ENCODE peak calls at places on chromosomes 6 and 20, in nine cellular contexts. E, V, Y, B, X, A, K, W and O are unnamed samples.

GRCh38 chr6:46704562-46704961 is 16.9 kb downstream of the TDRD6 start:
- DNase-seq in E (no peak), V (no peak), Y (no peak), B (no peak), X (no peak), A (peak), K (no peak), W (no peak), O (no peak)

GRCh38 chr6:70257874-70258273 is 45.0 kb downstream of the COL9A1 start:
- DNase-seq in E (no peak), V (no peak), Y (no peak), B (no peak), X (no peak), A (no peak), K (no peak), W (no peak), O (no peak)

GRCh38 chr6:162088091-162088490 is 639.5 kb downstream of the PRKN start:
- DNase-seq in E (no peak), V (no peak), Y (no peak), B (no peak), X (no peak), A (no peak), K (no peak), W (no peak), O (no peak)

GRCh38 chr20:4453369-4453768 is 268.3 kb upstream of the PRND start:
- DNase-seq in E (no peak), V (no peak), Y (no peak), B (no peak), X (no peak), A (no peak), K (no peak), W (no peak), O (no peak)

GRCh38 chr20:52305029-52305645 is 113.6 kb upstream of the ZFP64 start:
- DNase-seq in E (no peak), V (no peak), Y (no peak), B (no peak), X (no peak), A (peak), K (no peak), W (no peak), O (no peak)

GRCh38 chr6:125957845-125958244 is 1.3 kb downstream of the HINT3 start:
- DNase-seq in E (no peak), V (no peak), Y (no peak), B (no peak), X (no peak), A (peak), K (no peak), W (no peak), O (no peak)

GRCh38 chr6:81876977-81877376 is 124.5 kb upstream of the TENT5A start:
- DNase-seq in E (no peak), V (no peak), Y (no peak), B (no peak), X (no peak), A (no peak), K (no peak), W (no peak), O (no peak)

GRCh38 chr6:44458551-44458950 is 71.0 kb downstream of the CDC5L start:
- DNase-seq in E (no peak), V (no peak), Y (no peak), B (no peak), X (peak), A (no peak), K (no peak), W (no peak), O (no peak)

GRCh38 chr6:101730954-101731353 is 337.4 kb downstream of the GRIK2 start:
- DNase-seq in E (no peak), V (no peak), Y (no peak), B (no peak), X (no peak), A (peak), K (no peak), W (no peak), O (no peak)

GRCh38 chr6:75296811-75297779 is 12.5 kb upstream of the TMEM30A start:
- DNase-seq in E (no peak), V (no peak), Y (no peak), B (peak), X (no peak), A (peak), K (no peak), W (no peak), O (peak)

GRCh38 chr20:37095108-37095608 is 639 bp downstream of the RBL1 start:
- DNase-seq in E (peak), V (no peak), Y (no peak), B (peak), X (peak), A (no peak), K (no peak), W (peak), O (peak)

GRCh38 chr6:11144393-11144829 is 32.9 kb upstream of the ERVFRD-1 start:
- DNase-seq in E (peak), V (peak), Y (peak), B (peak), X (peak), A (peak), K (peak), W (peak), O (peak)

GRCh38 chr20:51661609-51662178 is 106.5 kb downstream of the ATP9A start:
- DNase-seq in E (no peak), V (no peak), Y (no peak), B (no peak), X (no peak), A (no peak), K (no peak), W (no peak), O (peak)

GRCh38 chr20:49948178-49948577 is 12.0 kb downstream of the RNF114 start:
- DNase-seq in E (no peak), V (no peak), Y (no peak), B (no peak), X (no peak), A (no peak), K (no peak), W (no peak), O (no peak)

GRCh38 chr6:37171141-37171969 is 1.4 kb downstream of the PIM1 start:
- DNase-seq in E (peak), V (peak), Y (peak), B (peak), X (peak), A (peak), K (peak), W (peak), O (peak)

GRCh38 chr20:13898012-13898612 is 92.3 kb downstream of the SEL1L2 start:
- DNase-seq in E (no peak), V (no peak), Y (no peak), B (no peak), X (no peak), A (no peak), K (no peak), W (no peak), O (peak)

GRCh38 chr6:2959909-2960719 is 11.3 kb downstream of the SERPINB6 start:
- DNase-seq in E (no peak), V (no peak), Y (no peak), B (no peak), X (peak), A (peak), K (no peak), W (no peak), O (no peak)

GRCh38 chr6:132096996-132097395 is 145.8 kb upstream of the CCN2 start:
- DNase-seq in E (no peak), V (no peak), Y (no peak), B (no peak), X (no peak), A (no peak), K (no peak), W (no peak), O (no peak)

GRCh38 chr6:85865665-85866372 is 223.1 kb upstream of the SYNCRIP start:
- DNase-seq in E (no peak), V (no peak), Y (no peak), B (peak), X (no peak), A (peak), K (no peak), W (no peak), O (peak)

DNA sequence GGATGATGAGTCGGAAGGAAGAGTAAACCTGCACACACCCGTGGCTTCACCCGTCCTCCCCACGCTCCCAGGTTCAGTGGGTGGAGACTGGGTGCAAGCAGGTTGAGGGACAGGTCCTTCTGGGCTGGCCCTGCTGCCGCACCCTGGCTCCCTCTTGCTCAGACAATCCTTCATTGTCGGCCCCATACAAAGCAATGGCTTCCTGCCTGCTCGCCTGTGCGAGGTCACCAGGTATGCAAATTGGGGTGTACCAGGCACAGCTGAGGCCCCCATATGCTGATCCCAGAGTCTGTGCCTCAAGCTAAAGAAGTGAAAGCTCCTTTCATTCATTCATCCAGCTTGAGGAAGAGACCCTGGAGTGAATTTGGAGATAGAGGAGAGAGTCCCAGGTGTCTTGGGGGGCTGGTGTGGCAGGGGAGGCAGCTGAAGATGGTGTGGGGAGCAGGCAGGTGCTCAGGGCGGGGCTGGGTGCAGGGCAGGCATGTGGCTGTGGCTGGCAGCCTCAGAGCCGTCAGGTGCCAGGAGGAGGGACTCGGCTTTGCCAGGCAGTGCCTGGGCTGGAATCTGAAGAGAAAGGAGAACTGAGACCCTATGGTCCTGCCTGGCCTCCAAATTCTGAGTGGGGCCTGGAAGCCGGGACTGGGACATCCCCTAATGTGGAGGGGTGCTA is 4.7 kb downstream of the SLCO4A1 start:
- DNase-seq in E (peak), V (peak), Y (peak), B (peak), X (no peak), A (no peak), K (peak), W (no peak), O (peak)
- TF ChIP-seq CTCF in E (no peak), V (no peak), Y (no peak), B (no peak), X (no peak), A (no peak), K (no peak), W (no peak), O (no peak)

DNA sequence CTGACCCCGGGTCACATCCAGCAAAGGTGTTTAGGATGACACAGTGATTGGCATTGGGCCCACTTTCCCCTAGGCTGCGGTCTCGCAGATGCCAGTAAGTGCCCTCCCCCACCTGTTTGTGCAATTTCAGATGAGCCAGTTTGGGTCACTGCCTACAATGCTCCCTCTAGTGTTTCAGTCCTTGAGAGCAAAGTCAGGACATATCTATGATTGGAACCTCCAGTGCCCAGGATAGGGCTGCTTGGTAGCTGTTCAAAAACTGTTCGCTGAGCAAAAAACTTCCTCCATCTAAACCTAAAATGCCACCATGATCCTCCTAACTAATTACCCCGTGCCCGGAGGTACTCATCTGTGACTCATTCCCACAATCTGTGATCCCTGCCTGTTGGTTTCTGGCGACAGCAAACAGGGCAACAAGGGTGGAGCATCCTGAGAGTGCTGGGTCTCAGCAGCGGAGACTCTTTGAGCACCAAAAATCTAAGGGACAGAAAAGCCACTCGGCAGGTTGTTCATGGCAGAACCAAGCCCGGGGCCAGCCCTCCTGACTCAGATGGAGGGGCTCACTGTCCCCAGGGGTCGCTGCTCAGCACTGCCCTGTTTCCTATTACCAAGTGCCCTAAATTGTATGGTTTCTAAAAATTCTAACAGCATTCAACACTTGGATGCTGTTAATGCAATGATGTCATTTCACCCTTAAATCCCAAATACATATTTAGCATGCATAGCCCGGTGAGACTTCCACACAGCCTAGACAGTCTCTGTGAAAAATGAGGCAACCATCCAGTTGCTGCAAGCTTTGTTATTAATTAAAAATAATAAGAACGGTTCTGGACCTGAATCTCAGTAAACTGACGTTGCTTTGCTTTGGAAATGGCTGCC is 5.0 kb downstream of the VSX1 start:
- DNase-seq in E (no peak), V (peak), Y (no peak), B (peak), X (peak), A (peak), K (peak), W (peak), O (peak)
- H3K4me3 ChIP-seq in E (no peak), V (no peak), Y (peak), B (no peak), X (no peak), A (no peak), K (peak), W (peak), O (no peak)

DNA sequence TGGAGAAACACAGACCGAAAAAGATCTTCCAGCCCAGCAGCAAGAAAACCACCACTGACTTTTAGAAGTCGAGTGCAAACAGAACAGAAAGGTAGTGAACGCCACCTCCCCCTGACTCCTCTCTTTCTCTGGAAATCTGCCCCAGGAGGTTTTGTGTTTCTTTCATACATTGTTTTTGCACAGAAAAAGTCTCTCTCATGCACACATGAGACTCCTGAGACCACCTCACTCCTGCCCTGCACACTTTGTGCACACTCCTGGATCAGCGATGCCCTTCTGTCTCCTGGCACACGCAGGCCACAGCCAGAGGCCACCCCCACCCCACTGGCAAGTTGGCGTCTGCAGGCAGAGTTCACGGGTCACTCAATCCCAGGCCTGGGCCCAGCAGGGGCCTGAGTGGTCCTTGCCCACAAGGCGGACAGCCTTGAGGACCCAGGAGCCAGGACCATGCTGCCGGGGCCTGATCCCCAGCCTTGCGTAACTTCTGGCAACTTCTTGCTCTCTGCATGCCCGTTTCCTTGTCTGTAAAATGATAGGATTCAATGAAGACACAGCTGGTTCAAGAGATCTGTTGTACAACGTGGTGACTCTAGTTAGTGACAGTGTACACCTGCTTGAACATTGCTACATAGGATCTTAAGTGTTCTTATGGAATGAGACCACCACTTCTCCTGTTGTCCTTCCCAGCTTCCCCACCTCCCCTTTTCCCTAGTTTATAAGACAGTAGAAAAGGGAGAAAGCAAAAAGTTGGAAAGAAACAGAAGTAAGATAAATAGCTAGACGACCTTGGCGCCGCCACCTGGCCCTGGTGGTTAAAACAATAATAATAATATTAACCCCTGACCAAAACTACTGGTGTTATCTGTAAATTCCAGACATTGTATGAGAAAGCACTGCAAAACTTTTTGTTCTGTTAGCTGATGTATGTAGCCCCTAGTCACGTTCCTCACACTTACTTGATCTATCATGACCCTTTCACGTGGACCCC is 30.2 kb upstream of the CST7 start:
- DNase-seq in E (no peak), V (no peak), Y (no peak), B (no peak), X (peak), A (no peak), K (no peak), W (no peak), O (no peak)
- TF ChIP-seq CTCF in E (no peak), V (no peak), Y (no peak), B (no peak), X (no peak), A (no peak), K (no peak), W (no peak), O (no peak)

GRCh38 chr20:2037296-2037914 is 43.5 kb upstream of the PDYN start:
- DNase-seq in E (no peak), V (no peak), Y (no peak), B (no peak), X (no peak), A (no peak), K (no peak), W (no peak), O (no peak)

GRCh38 chr20:2032168-2032567 is 38.3 kb upstream of the PDYN start:
- DNase-seq in E (no peak), V (no peak), Y (no peak), B (no peak), X (no peak), A (no peak), K (no peak), W (no peak), O (no peak)

GRCh38 chr20:2042400-2042799 is 48.5 kb upstream of the PDYN start:
- DNase-seq in E (no peak), V (no peak), Y (no peak), B (no peak), X (no peak), A (peak), K (no peak), W (no peak), O (no peak)

GRCh38 chr20:2038161-2038560 is 44.3 kb upstream of the PDYN start:
- DNase-seq in E (no peak), V (no peak), Y (no peak), B (no peak), X (no peak), A (no peak), K (no peak), W (no peak), O (no peak)
- H3K4me3 ChIP-seq in E (no peak), V (no peak), Y (no peak), B (no peak), X (no peak), A (no peak), K (no peak), W (no peak), O (no peak)

DNA sequence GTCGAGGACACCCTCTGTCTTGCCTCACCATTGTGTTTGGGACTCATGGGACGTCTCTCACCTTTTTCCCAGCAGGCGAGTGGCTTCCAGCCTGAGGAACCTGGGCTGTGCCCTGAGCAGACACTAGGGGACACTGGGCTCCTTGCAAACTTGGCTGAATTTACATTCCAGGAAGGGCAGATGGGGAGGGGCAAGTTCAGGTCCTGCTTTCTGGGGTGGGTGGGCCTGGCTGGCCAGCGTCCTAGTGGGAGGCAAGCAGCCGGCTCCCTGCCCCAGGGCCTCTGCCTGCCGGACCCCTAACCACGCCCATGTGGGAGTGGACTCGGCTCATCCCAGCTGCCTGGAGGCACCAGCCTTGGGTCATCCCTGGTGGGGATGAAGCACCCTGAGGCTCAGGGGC is 48.2 kb upstream of the MLN start:
- DNase-seq in E (no peak), V (no peak), Y (no peak), B (no peak), X (no peak), A (peak), K (no peak), W (no peak), O (peak)
- TF ChIP-seq CTCF in E (peak), V (peak), Y (no peak), B (peak), X (no peak), A (peak), K (peak), W (no peak), O (peak)

GRCh38 chr6:133132092-133132491 is 109.1 kb upstream of the EYA4 start:
- DNase-seq in E (no peak), V (no peak), Y (no peak), B (no peak), X (no peak), A (no peak), K (no peak), W (no peak), O (no peak)

GRCh38 chr6:133132583-133132982 is 108.6 kb upstream of the EYA4 start:
- DNase-seq in E (no peak), V (no peak), Y (no peak), B (no peak), X (no peak), A (no peak), K (no peak), W (no peak), O (no peak)

GRCh38 chr6:133129556-133129955 is 111.6 kb upstream of the EYA4 start:
- DNase-seq in E (no peak), V (no peak), Y (no peak), B (no peak), X (no peak), A (no peak), K (no peak), W (no peak), O (no peak)

GRCh38 chr6:133130863-133131262 is 110.3 kb upstream of the EYA4 start:
- DNase-seq in E (no peak), V (no peak), Y (peak), B (no peak), X (no peak), A (peak), K (no peak), W (peak), O (no peak)

GRCh38 chr6:133131621-133132020 is 109.5 kb upstream of the EYA4 start:
- DNase-seq in E (no peak), V (no peak), Y (no peak), B (no peak), X (no peak), A (no peak), K (no peak), W (no peak), O (no peak)
- H3K4me3 ChIP-seq in E (no peak), V (no peak), Y (no peak), B (no peak), X (no peak), A (no peak), K (no peak), W (no peak), O (no peak)

GRCh38 chr20:39960522-39961420 is 728.3 kb downstream of the MAFB start:
- DNase-seq in E (no peak), V (no peak), Y (no peak), B (peak), X (no peak), A (no peak), K (no peak), W (no peak), O (peak)
- TF ChIP-seq CTCF in E (no peak), V (no peak), Y (no peak), B (no peak), X (no peak), A (no peak), K (peak), W (no peak), O (no peak)